ENCODE peak calls at places on chromosomes 4 and X, in six cellular contexts. One of them, this sample, is unnamed.

GRCh38 chrX:20071511-20072079 is 45.1 kb downstream of the MAP7D2 start:
- DNase-seq in GM20000: no peak
- DNase-seq in progenitor cell of endocrine pancreas: no peak
- DNase-seq in RPMI8226: no peak
- DNase-seq in activated naive CD4-positive, alpha-beta T cell treated with anti-CD3 and anti-CD28 coated beads, Interleukin-2, amount 50 U/mL, for 72 hours: no peak
- DNase-seq in AG10803: no peak
- DNase-seq in this sample: no peak

GRCh38 chr4:130922955-130923354 is 1827.0 kb downstream of the C4orf33 start:
- DNase-seq in progenitor cell of endocrine pancreas: no peak
- DNase-seq in AG10803: no peak
- DNase-seq in RPMI8226: no peak
- DNase-seq in activated naive CD4-positive, alpha-beta T cell treated with anti-CD3 and anti-CD28 coated beads, Interleukin-2, amount 50 U/mL, for 72 hours: no peak
- DNase-seq in GM20000: no peak
- DNase-seq in this sample: no peak

GRCh38 chr4:57553695-57554094 is 443.5 kb upstream of the IGFBP7 start:
- DNase-seq in GM20000: no peak
- DNase-seq in RPMI8226: no peak
- DNase-seq in progenitor cell of endocrine pancreas: no peak
- DNase-seq in AG10803: no peak
- DNase-seq in activated naive CD4-positive, alpha-beta T cell treated with anti-CD3 and anti-CD28 coated beads, Interleukin-2, amount 50 U/mL, for 72 hours: no peak
- DNase-seq in this sample: no peak

GRCh38 chr4:182671231-182671630 is 246.0 kb downstream of the DCTD start:
- DNase-seq in AG10803: no peak
- DNase-seq in activated naive CD4-positive, alpha-beta T cell treated with anti-CD3 and anti-CD28 coated beads, Interleukin-2, amount 50 U/mL, for 72 hours: no peak
- DNase-seq in progenitor cell of endocrine pancreas: no peak
- DNase-seq in RPMI8226: no peak
- DNase-seq in GM20000: no peak
- DNase-seq in this sample: no peak

GRCh38 chrX:40176979-40177430 is 79.2 kb upstream of the BCOR start:
- DNase-seq in RPMI8226: no peak
- DNase-seq in activated naive CD4-positive, alpha-beta T cell treated with anti-CD3 and anti-CD28 coated beads, Interleukin-2, amount 50 U/mL, for 72 hours: no peak
- DNase-seq in progenitor cell of endocrine pancreas: no peak
- DNase-seq in AG10803: no peak
- DNase-seq in GM20000: peak
- DNase-seq in this sample: no peak

GRCh38 chr4:26568446-26568994 is 15.4 kb upstream of the TBC1D19 start:
- DNase-seq in RPMI8226: no peak
- DNase-seq in GM20000: no peak
- DNase-seq in progenitor cell of endocrine pancreas: no peak
- DNase-seq in AG10803: peak
- DNase-seq in activated naive CD4-positive, alpha-beta T cell treated with anti-CD3 and anti-CD28 coated beads, Interleukin-2, amount 50 U/mL, for 72 hours: no peak
- DNase-seq in this sample: peak

GRCh38 chrX:23334871-23335599 is 386 bp downstream of the PTCHD1 start:
- DNase-seq in progenitor cell of endocrine pancreas: no peak
- DNase-seq in GM20000: peak
- DNase-seq in AG10803: no peak
- DNase-seq in RPMI8226: no peak
- DNase-seq in activated naive CD4-positive, alpha-beta T cell treated with anti-CD3 and anti-CD28 coated beads, Interleukin-2, amount 50 U/mL, for 72 hours: no peak
- DNase-seq in this sample: no peak

GRCh38 chrX:110180176-110180927 is 137.5 kb downstream of the AMMECR1 start:
- DNase-seq in activated naive CD4-positive, alpha-beta T cell treated with anti-CD3 and anti-CD28 coated beads, Interleukin-2, amount 50 U/mL, for 72 hours: no peak
- DNase-seq in progenitor cell of endocrine pancreas: no peak
- DNase-seq in GM20000: no peak
- DNase-seq in RPMI8226: no peak
- DNase-seq in AG10803: peak
- DNase-seq in this sample: peak

GRCh38 chr4:8260656-8261111 is 8.9 kb upstream of the HTRA3 start:
- DNase-seq in RPMI8226: no peak
- DNase-seq in AG10803: peak
- DNase-seq in activated naive CD4-positive, alpha-beta T cell treated with anti-CD3 and anti-CD28 coated beads, Interleukin-2, amount 50 U/mL, for 72 hours: no peak
- DNase-seq in progenitor cell of endocrine pancreas: no peak
- DNase-seq in GM20000: no peak
- DNase-seq in this sample: peak